ENCODE peak calls at places on chromosomes 1 and 21, in nine cellular contexts. J is NB4, S is right lobe of liver, V is heart left ventricle, R is uterus, X is esophagus squamous epithelium, P is transverse colon, Z is stomach, Y is H54. E is an unnamed sample.
A peak's percentile ranks its signal among the peaks of the same experiment; 100 is the strongest.

GRCh38 chr21:46060596-46061061 is 37.3 kb upstream of the COL6A2 start:
- DNase-seq in V (peak; percentile 88), Z (peak; percentile 37), Y (peak; percentile 96), X (no peak), S (peak; percentile 44), J (peak; percentile 38), P (peak; percentile 56), R (peak; percentile 88), E (peak; percentile 62)

GRCh38 chr1:192303029-192303428 is 13.8 kb upstream of the RGS21 start:
- DNase-seq in X (no peak), Z (no peak), J (no peak), Y (no peak), V (no peak), P (no peak), R (no peak), S (no peak), E (no peak)

GRCh38 chr1:47927165-47927564 is 70.0 kb downstream of the TRABD2B start:
- DNase-seq in Y (no peak), X (no peak), R (no peak), P (no peak), V (no peak), S (no peak), Z (no peak), J (no peak), E (no peak)

GRCh38 chr1:22774483-22775182 is 64.0 kb downstream of the EPHB2 start:
- DNase-seq in J (no peak), R (no peak), Y (no peak), X (no peak), P (no peak), S (no peak), Z (no peak), V (no peak), E (no peak)

GRCh38 chr1:12405325-12406217 is 175.7 kb downstream of the VPS13D start:
- DNase-seq in P (peak; percentile 64), Z (peak; percentile 33), S (no peak), X (no peak), R (peak; percentile 33), V (peak; percentile 27), Y (no peak), J (peak; percentile 16), E (peak; percentile 41)

GRCh38 chr1:234980657-234981396 is 147.8 kb downstream of the TOMM20 start:
- DNase-seq in J (peak; percentile 99), X (peak; percentile 76), S (peak; percentile 78), V (peak; percentile 81), R (peak; percentile 83), Y (no peak), Z (peak; percentile 67), P (peak; percentile 72), E (peak; percentile 67)

GRCh38 chr1:175356727-175357126 is 164.2 kb upstream of the KIAA0040 start:
- DNase-seq in Y (no peak), Z (no peak), P (no peak), S (no peak), J (no peak), X (no peak), V (no peak), R (no peak), E (no peak)

GRCh38 chr1:190250368-190250767 is 227.3 kb downstream of the BRINP3 start:
- DNase-seq in Z (no peak), Y (no peak), X (no peak), R (no peak), V (no peak), P (no peak), S (no peak), J (peak; percentile 2), E (no peak)

GRCh38 chr1:25503551-25504426 is 39.6 kb upstream of the LDLRAP1 start:
- DNase-seq in P (peak; percentile 77), S (peak; percentile 74), Z (peak; percentile 79), X (no peak), R (no peak), Y (peak; percentile 23), J (peak; percentile 63), V (peak; percentile 24), E (peak; percentile 76)

GRCh38 chr1:63929106-63929478 is 155.3 kb downstream of the ROR1 start:
- DNase-seq in X (no peak), R (no peak), V (no peak), J (no peak), Y (no peak), S (no peak), Z (no peak), P (no peak), E (no peak)

GRCh38 chr1:222040163-222040900 is 298.4 kb upstream of the DUSP10 start:
- DNase-seq in P (no peak), Y (no peak), J (no peak), R (no peak), X (no peak), Z (no peak), S (no peak), V (peak; percentile 24), E (no peak)

GRCh38 chr1:99122039-99122438 is 117.4 kb upstream of the PLPPR5 start:
- DNase-seq in Z (no peak), R (no peak), X (no peak), P (no peak), J (no peak), S (no peak), Y (no peak), V (no peak), E (no peak)

GRCh38 chr1:246875041-246876026 is 56.4 kb downstream of the AHCTF1 start:
- DNase-seq in X (no peak), V (no peak), J (no peak), Z (no peak), S (no peak), R (no peak), Y (peak; percentile 15), P (peak; percentile 11), E (no peak)

GRCh38 chr21:26844258-26845065 is 747 bp downstream of the ADAMTS1 start:
- DNase-seq in V (peak; percentile 76), Z (no peak), J (no peak), P (no peak), R (peak; percentile 65), S (peak; percentile 77), Y (no peak), X (no peak), E (peak; percentile 56)

GRCh38 chr21:26842300-26842699 is 2.9 kb downstream of the ADAMTS1 start:
- DNase-seq in P (no peak), X (no peak), V (no peak), Z (no peak), R (no peak), Y (no peak), J (no peak), S (no peak), E (no peak)

GRCh38 chr21:26843912-26844257 is 1.3 kb downstream of the ADAMTS1 start:
- DNase-seq in R (peak; percentile 31), Z (no peak), X (no peak), P (no peak), Y (peak; percentile 31), S (no peak), J (no peak), V (peak; percentile 19), E (no peak)

GRCh38 chr21:26845066-26845749 is at the start of gene ADAMTS1:
- DNase-seq in P (peak; percentile 76), X (no peak), Y (peak; percentile 53), S (peak; percentile 92), J (no peak), Z (peak; percentile 71), R (peak; percentile 98), V (peak; percentile 95), E (peak; percentile 91)

GRCh38 chr21:26842976-26843911 is 2.0 kb downstream of the ADAMTS1 start:
- DNase-seq in J (no peak), P (peak; percentile 87), X (no peak), Y (peak; percentile 92), Z (peak; percentile 87), R (peak; percentile 95), V (peak; percentile 95), S (peak; percentile 87), E (peak; percentile 93)
- TF ChIP-seq POLR2A in J (no peak), P (no peak), X (no peak), Y (peak; percentile 36), Z (no peak), R (peak; percentile 33), V (peak; percentile 23), S (peak; percentile 48), E (peak; percentile 29)

DNA sequence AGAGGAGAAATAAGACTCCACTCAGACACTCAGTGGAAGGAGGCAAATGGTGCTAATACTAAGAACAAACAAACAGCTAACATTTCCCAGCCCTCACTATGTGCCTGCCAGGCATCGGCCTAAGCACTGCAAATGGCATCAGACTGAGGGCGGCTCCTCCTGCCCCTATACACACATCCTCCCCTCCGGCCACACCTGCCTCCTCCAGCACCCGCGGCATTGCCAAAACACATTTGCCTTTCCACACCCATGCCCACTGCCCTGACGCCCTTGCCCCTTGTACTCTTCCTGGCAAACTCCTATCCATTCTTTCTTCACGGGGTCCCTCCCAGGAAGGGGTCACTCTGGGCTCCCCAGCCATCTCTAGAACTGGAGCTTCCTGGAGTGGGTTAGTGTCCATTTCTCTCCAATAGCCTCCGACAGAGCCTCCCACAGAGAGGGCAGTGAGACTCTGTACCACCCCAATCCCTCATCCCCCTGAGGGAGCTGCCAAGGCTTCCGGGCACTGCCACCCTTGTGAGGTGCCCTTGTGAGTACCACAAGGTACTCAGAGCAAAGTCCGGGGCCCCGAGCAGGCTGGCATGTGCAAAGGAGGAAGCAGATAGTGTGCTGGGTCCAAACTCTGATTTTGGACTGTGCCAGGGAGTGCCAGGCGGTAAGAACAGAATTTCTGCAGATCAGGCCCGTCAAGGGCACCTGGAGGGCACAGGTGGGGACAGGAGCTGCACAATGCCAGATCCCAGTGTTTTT is 959 bp downstream of the AKR7A3 start:
- DNase-seq in P (peak; percentile 79), Z (peak; percentile 77), R (no peak), X (no peak), S (peak; percentile 84), Y (no peak), V (no peak), J (no peak), E (peak; percentile 76)
- TF ChIP-seq POLR2A in P (peak; percentile 54), Z (no peak), R (no peak), X (no peak), S (no peak), Y (no peak), V (no peak), J (no peak), E (no peak)

GRCh38 chr1:224198572-224198971 is 15.5 kb downstream of the DEGS1 start:
- DNase-seq in V (no peak), X (no peak), Z (no peak), R (no peak), J (no peak), P (no peak), S (no peak), Y (no peak), E (no peak)
- TF ChIP-seq POLR2A in V (no peak), X (no peak), Z (no peak), R (no peak), J (no peak), P (no peak), S (no peak), Y (no peak), E (no peak)

DNA sequence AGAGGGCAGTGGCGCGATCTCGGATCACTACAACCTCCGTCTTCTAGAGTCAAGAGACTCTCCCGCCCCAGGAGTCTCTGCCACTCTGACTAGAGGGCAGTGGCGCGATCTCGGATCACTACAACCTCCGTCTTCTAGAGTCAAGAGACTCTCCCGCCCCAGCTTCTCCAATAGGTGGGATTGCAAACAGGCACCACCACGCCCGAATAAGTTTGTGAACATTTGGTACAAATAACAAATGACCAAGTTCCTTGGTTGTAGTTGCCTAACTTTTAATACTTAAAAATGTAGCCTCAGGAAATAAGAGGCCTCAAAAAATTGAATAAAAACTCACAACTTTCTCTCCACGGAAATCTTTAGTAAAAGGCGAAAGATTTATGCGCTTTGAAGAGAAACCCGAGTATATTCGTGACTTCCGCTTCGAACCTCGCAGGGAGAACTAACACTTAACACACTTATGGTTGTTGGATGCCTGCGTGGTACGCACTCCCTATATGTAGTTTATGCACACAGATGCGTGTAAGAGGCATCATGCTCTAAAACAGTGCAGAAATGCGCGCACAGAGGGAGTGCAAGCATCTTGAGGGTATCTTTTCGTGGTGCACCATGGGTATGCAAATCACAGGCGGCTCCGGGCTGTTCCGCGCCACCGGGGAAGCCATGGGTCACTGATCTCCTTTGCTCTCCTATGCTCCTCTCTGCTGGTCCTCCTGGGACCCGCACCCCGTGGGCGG is 11.4 kb downstream of the BTBD19 start:
- DNase-seq in Z (peak; percentile 79), R (peak; percentile 78), P (peak; percentile 86), X (peak; percentile 35), V (peak; percentile 82), S (peak; percentile 83), J (peak; percentile 94), Y (peak; percentile 82), E (peak; percentile 83)
- TF ChIP-seq POLR2A in Z (peak; percentile 96), R (peak; percentile 67), P (peak; percentile 98), X (no peak), V (peak; percentile 61), S (peak; percentile 97), J (peak; percentile 90), Y (peak; percentile 85), E (peak; percentile 100)

E was measured in body of pancreas.